ENCODE peak calls at places on chromosomes 4 and X, in five cellular contexts. One of them, this sample, is unnamed.

GRCh38 chr4:3257691-3258482 is 8.9 kb downstream of the MSANTD1 start:
- DNase-seq in AG09309: peak
- DNase-seq in PC-3: peak
- DNase-seq in endodermal cell: no peak
- DNase-seq in keratinocyte: no peak
- DNase-seq in this sample: peak

GRCh38 chr4:98113005-98113404 is 30.3 kb downstream of the STPG2 start:
- DNase-seq in AG09309: peak
- DNase-seq in endodermal cell: peak
- DNase-seq in PC-3: peak
- DNase-seq in keratinocyte: no peak
- DNase-seq in this sample: peak

GRCh38 chr4:82694892-82695291 is 103.7 kb downstream of the SCD5 start:
- DNase-seq in endodermal cell: no peak
- DNase-seq in AG09309: no peak
- DNase-seq in keratinocyte: no peak
- DNase-seq in PC-3: no peak
- DNase-seq in this sample: no peak

GRCh38 chr4:34371676-34372075 is 1872.6 kb downstream of the ARAP2 start:
- DNase-seq in endodermal cell: no peak
- DNase-seq in AG09309: no peak
- DNase-seq in keratinocyte: no peak
- DNase-seq in PC-3: no peak
- DNase-seq in this sample: no peak

GRCh38 chrX:44874481-44875184 is 1.6 kb downstream of the KDM6A start:
- DNase-seq in keratinocyte: no peak
- DNase-seq in endodermal cell: peak
- DNase-seq in PC-3: peak
- DNase-seq in AG09309: no peak
- DNase-seq in this sample: peak

GRCh38 chr4:114495471-114495928 is 103.1 kb upstream of the UGT8 start:
- DNase-seq in endodermal cell: peak
- DNase-seq in PC-3: no peak
- DNase-seq in keratinocyte: no peak
- DNase-seq in AG09309: no peak
- DNase-seq in this sample: no peak

GRCh38 chr4:128386761-128387599 is 99.4 kb upstream of the PGRMC2 start:
- DNase-seq in AG09309: peak
- DNase-seq in keratinocyte: no peak
- DNase-seq in endodermal cell: peak
- DNase-seq in PC-3: peak
- DNase-seq in this sample: peak

GRCh38 chrX:72245461-72246089 is 6.7 kb upstream of the ERCC6L start:
- DNase-seq in PC-3: peak
- DNase-seq in endodermal cell: peak
- DNase-seq in AG09309: no peak
- DNase-seq in keratinocyte: no peak
- DNase-seq in this sample: peak

GRCh38 chr4:59671037-59671436 is 1529.1 kb upstream of the ADGRL3 start:
- DNase-seq in AG09309: no peak
- DNase-seq in endodermal cell: no peak
- DNase-seq in PC-3: peak
- DNase-seq in keratinocyte: no peak
- DNase-seq in this sample: no peak

GRCh38 chr4:7987148-7987989 is 47.7 kb upstream of the AFAP1 start:
- DNase-seq in endodermal cell: peak
- DNase-seq in AG09309: no peak
- DNase-seq in PC-3: peak
- DNase-seq in keratinocyte: no peak
- DNase-seq in this sample: peak

GRCh38 chr4:15303052-15303641 is 124.7 kb upstream of the C1QTNF7 start:
- DNase-seq in PC-3: peak
- DNase-seq in keratinocyte: no peak
- DNase-seq in endodermal cell: no peak
- DNase-seq in AG09309: peak
- DNase-seq in this sample: no peak

GRCh38 chr4:123250843-123251242 is 145.8 kb upstream of the SPRY1 start:
- DNase-seq in keratinocyte: no peak
- DNase-seq in endodermal cell: no peak
- DNase-seq in PC-3: no peak
- DNase-seq in AG09309: no peak
- DNase-seq in this sample: peak

GRCh38 chrX:20514358-20514757 is 247.6 kb upstream of the RPS6KA3 start:
- DNase-seq in PC-3: peak
- DNase-seq in keratinocyte: peak
- DNase-seq in endodermal cell: no peak
- DNase-seq in AG09309: peak
- DNase-seq in this sample: peak

GRCh38 chr4:167475951-167476350 is 241.7 kb upstream of the SPOCK3 start:
- DNase-seq in PC-3: no peak
- DNase-seq in AG09309: no peak
- DNase-seq in keratinocyte: no peak
- DNase-seq in endodermal cell: no peak
- DNase-seq in this sample: no peak

GRCh38 chrX:116490091-116490490 is 27.3 kb upstream of the CT83 start:
- DNase-seq in endodermal cell: no peak
- DNase-seq in AG09309: no peak
- DNase-seq in keratinocyte: no peak
- DNase-seq in PC-3: peak
- DNase-seq in this sample: no peak

GRCh38 chrX:156001667-156002021 is 4.1 kb downstream of the IL9R start:
- DNase-seq in AG09309: no peak
- DNase-seq in keratinocyte: peak
- DNase-seq in PC-3: no peak
- DNase-seq in endodermal cell: no peak
- DNase-seq in this sample: no peak

GRCh38 chrX:31128849-31129248 is 57.0 kb upstream of the FTHL17 start:
- DNase-seq in endodermal cell: no peak
- DNase-seq in keratinocyte: no peak
- DNase-seq in AG09309: no peak
- DNase-seq in PC-3: no peak
- DNase-seq in this sample: no peak

GRCh38 chr4:41144812-41145211 is 69.5 kb downstream of the APBB2 start:
- DNase-seq in PC-3: no peak
- DNase-seq in endodermal cell: no peak
- DNase-seq in AG09309: no peak
- DNase-seq in keratinocyte: no peak
- DNase-seq in this sample: peak

GRCh38 chr4:41142356-41142755 is 72.0 kb downstream of the APBB2 start:
- DNase-seq in keratinocyte: no peak
- DNase-seq in endodermal cell: no peak
- DNase-seq in PC-3: no peak
- DNase-seq in AG09309: no peak
- DNase-seq in this sample: no peak

GRCh38 chr4:41141910-41142309 is 72.4 kb downstream of the APBB2 start:
- DNase-seq in AG09309: peak
- DNase-seq in endodermal cell: no peak
- DNase-seq in PC-3: peak
- DNase-seq in keratinocyte: no peak
- DNase-seq in this sample: peak

GRCh38 chr4:41143721-41144379 is 70.5 kb downstream of the APBB2 start:
- DNase-seq in PC-3: peak
- DNase-seq in keratinocyte: no peak
- DNase-seq in AG09309: no peak
- DNase-seq in endodermal cell: no peak
- DNase-seq in this sample: peak

GRCh38 chr4:41142946-41143720 is 71.2 kb downstream of the APBB2 start:
- DNase-seq in keratinocyte: no peak
- DNase-seq in PC-3: peak
- DNase-seq in AG09309: peak
- DNase-seq in endodermal cell: no peak
- DNase-seq in this sample: peak
- TF ChIP-seq CTCF in keratinocyte: no peak
- TF ChIP-seq CTCF in PC-3: no peak
- TF ChIP-seq CTCF in AG09309: no peak
- TF ChIP-seq CTCF in endodermal cell: no peak
- TF ChIP-seq CTCF in this sample: no peak

DNA sequence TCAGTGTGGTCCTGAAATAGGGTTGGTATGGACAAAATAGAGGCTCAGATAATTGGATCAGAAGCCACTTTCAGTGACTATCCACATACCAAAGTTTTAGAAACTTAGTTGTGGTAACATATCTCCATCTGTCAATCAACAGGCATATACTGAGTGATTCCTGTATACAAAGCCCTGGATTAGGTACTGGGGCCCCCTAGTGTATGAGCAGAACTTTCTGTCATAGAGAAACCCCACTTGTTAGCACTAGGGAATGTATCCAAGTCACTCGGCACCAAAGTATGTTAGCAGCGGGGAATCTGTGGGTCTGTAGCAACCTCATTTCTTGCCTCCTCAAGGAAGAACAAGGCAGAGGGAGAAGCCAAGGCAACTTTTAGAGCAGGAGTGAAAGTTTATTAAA is 50.7 kb downstream of the MAP7D3 start:
- DNase-seq in keratinocyte: no peak
- DNase-seq in endodermal cell: no peak
- DNase-seq in PC-3: peak
- DNase-seq in AG09309: no peak
- DNase-seq in this sample: peak
- TF ChIP-seq CTCF in keratinocyte: no peak
- TF ChIP-seq CTCF in endodermal cell: peak
- TF ChIP-seq CTCF in PC-3: peak
- TF ChIP-seq CTCF in AG09309: peak
- TF ChIP-seq CTCF in this sample: peak

GRCh38 chr4:153611679-153612078 is 72.4 kb upstream of the TLR2 start:
- DNase-seq in PC-3: peak
- DNase-seq in keratinocyte: no peak
- DNase-seq in AG09309: no peak
- DNase-seq in endodermal cell: no peak
- DNase-seq in this sample: peak
- TF ChIP-seq CTCF in PC-3: no peak
- TF ChIP-seq CTCF in keratinocyte: no peak
- TF ChIP-seq CTCF in AG09309: no peak
- TF ChIP-seq CTCF in endodermal cell: no peak
- TF ChIP-seq CTCF in this sample: no peak

GRCh38 chrX:10681167-10681566 is 60.8 kb upstream of the MID1 start:
- DNase-seq in PC-3: no peak
- DNase-seq in keratinocyte: no peak
- DNase-seq in AG09309: no peak
- DNase-seq in endodermal cell: no peak
- DNase-seq in this sample: no peak
- TF ChIP-seq CTCF in PC-3: no peak
- TF ChIP-seq CTCF in keratinocyte: no peak
- TF ChIP-seq CTCF in AG09309: no peak
- TF ChIP-seq CTCF in endodermal cell: no peak
- TF ChIP-seq CTCF in this sample: no peak